ENCODE peak calls at places on chromosomes 7 and 10, in six cellular contexts. One of them, this sample, is unnamed.

GRCh38 chr10:44463511-44464121 is 78.7 kb upstream of the CXCL12 start:
- DNase-seq in coronary artery: no peak
- DNase-seq in ureter: no peak
- DNase-seq in stimulated activated CD4-positive, alpha-beta T cell treated with anti-CD3 and anti-CD28 coated beads, Interleukin-1b, Interleukin-23, amount 100 ng/mL, for 48 hours: no peak
- DNase-seq in HFFc6: peak; percentile 65
- DNase-seq in glutamatergic neuron: no peak
- DNase-seq in this sample: no peak

GRCh38 chr7:25424113-25424512 is 195.8 kb upstream of the NPVF start:
- DNase-seq in coronary artery: no peak
- DNase-seq in ureter: no peak
- DNase-seq in stimulated activated CD4-positive, alpha-beta T cell treated with anti-CD3 and anti-CD28 coated beads, Interleukin-1b, Interleukin-23, amount 100 ng/mL, for 48 hours: no peak
- DNase-seq in HFFc6: no peak
- DNase-seq in glutamatergic neuron: no peak
- DNase-seq in this sample: no peak

GRCh38 chr10:116747325-116747724 is 5.0 kb upstream of the HSPA12A start:
- DNase-seq in coronary artery: no peak
- DNase-seq in ureter: no peak
- DNase-seq in stimulated activated CD4-positive, alpha-beta T cell treated with anti-CD3 and anti-CD28 coated beads, Interleukin-1b, Interleukin-23, amount 100 ng/mL, for 48 hours: no peak
- DNase-seq in HFFc6: no peak
- DNase-seq in glutamatergic neuron: no peak
- DNase-seq in this sample: no peak

GRCh38 chr10:121530481-121531075 is 67.7 kb downstream of the FGFR2 start:
- DNase-seq in coronary artery: no peak
- DNase-seq in ureter: no peak
- DNase-seq in stimulated activated CD4-positive, alpha-beta T cell treated with anti-CD3 and anti-CD28 coated beads, Interleukin-1b, Interleukin-23, amount 100 ng/mL, for 48 hours: no peak
- DNase-seq in HFFc6: no peak
- DNase-seq in glutamatergic neuron: no peak
- DNase-seq in this sample: no peak

GRCh38 chr10:90007226-90007625 is 305.8 kb downstream of the KIF20B start:
- DNase-seq in coronary artery: no peak
- DNase-seq in ureter: no peak
- DNase-seq in stimulated activated CD4-positive, alpha-beta T cell treated with anti-CD3 and anti-CD28 coated beads, Interleukin-1b, Interleukin-23, amount 100 ng/mL, for 48 hours: no peak
- DNase-seq in HFFc6: no peak
- DNase-seq in glutamatergic neuron: no peak
- DNase-seq in this sample: no peak

GRCh38 chr10:96496281-96496925 is 17.3 kb downstream of the TLL2 start:
- DNase-seq in coronary artery: no peak
- DNase-seq in ureter: no peak
- DNase-seq in stimulated activated CD4-positive, alpha-beta T cell treated with anti-CD3 and anti-CD28 coated beads, Interleukin-1b, Interleukin-23, amount 100 ng/mL, for 48 hours: no peak
- DNase-seq in HFFc6: peak; percentile 25
- DNase-seq in glutamatergic neuron: no peak
- DNase-seq in this sample: no peak

GRCh38 chr10:127337801-127338200 is 141.4 kb upstream of the INSYN2A start:
- DNase-seq in coronary artery: no peak
- DNase-seq in ureter: no peak
- DNase-seq in stimulated activated CD4-positive, alpha-beta T cell treated with anti-CD3 and anti-CD28 coated beads, Interleukin-1b, Interleukin-23, amount 100 ng/mL, for 48 hours: no peak
- DNase-seq in HFFc6: no peak
- DNase-seq in glutamatergic neuron: peak; percentile 67
- DNase-seq in this sample: no peak

GRCh38 chr7:28853834-28854749 is 104.0 kb downstream of the TRIL start:
- DNase-seq in coronary artery: peak; percentile 87
- DNase-seq in ureter: peak; percentile 79
- DNase-seq in stimulated activated CD4-positive, alpha-beta T cell treated with anti-CD3 and anti-CD28 coated beads, Interleukin-1b, Interleukin-23, amount 100 ng/mL, for 48 hours: peak; percentile 64
- DNase-seq in HFFc6: peak; percentile 29
- DNase-seq in glutamatergic neuron: peak; percentile 88
- DNase-seq in this sample: peak; percentile 92

GRCh38 chr7:26127411-26127810 is 24.6 kb upstream of the NFE2L3 start:
- DNase-seq in coronary artery: no peak
- DNase-seq in ureter: no peak
- DNase-seq in stimulated activated CD4-positive, alpha-beta T cell treated with anti-CD3 and anti-CD28 coated beads, Interleukin-1b, Interleukin-23, amount 100 ng/mL, for 48 hours: no peak
- DNase-seq in HFFc6: no peak
- DNase-seq in glutamatergic neuron: no peak
- DNase-seq in this sample: no peak

GRCh38 chr10:21184216-21184615 is 287.1 kb upstream of the NEBL start:
- DNase-seq in coronary artery: no peak
- DNase-seq in ureter: no peak
- DNase-seq in stimulated activated CD4-positive, alpha-beta T cell treated with anti-CD3 and anti-CD28 coated beads, Interleukin-1b, Interleukin-23, amount 100 ng/mL, for 48 hours: no peak
- DNase-seq in HFFc6: no peak
- DNase-seq in glutamatergic neuron: no peak
- DNase-seq in this sample: no peak

GRCh38 chr10:103592186-103593021 is 98.9 kb downstream of the NEURL1 start:
- DNase-seq in coronary artery: no peak
- DNase-seq in ureter: no peak
- DNase-seq in stimulated activated CD4-positive, alpha-beta T cell treated with anti-CD3 and anti-CD28 coated beads, Interleukin-1b, Interleukin-23, amount 100 ng/mL, for 48 hours: peak; percentile 44
- DNase-seq in HFFc6: no peak
- DNase-seq in glutamatergic neuron: peak; percentile 79
- DNase-seq in this sample: peak; percentile 77

GRCh38 chr7:105617280-105618015 is 36.2 kb upstream of the EFCAB10 start:
- DNase-seq in coronary artery: no peak
- DNase-seq in ureter: no peak
- DNase-seq in stimulated activated CD4-positive, alpha-beta T cell treated with anti-CD3 and anti-CD28 coated beads, Interleukin-1b, Interleukin-23, amount 100 ng/mL, for 48 hours: no peak
- DNase-seq in HFFc6: no peak
- DNase-seq in glutamatergic neuron: no peak
- DNase-seq in this sample: peak; percentile 25

GRCh38 chr7:155951554-155952158 is 139.4 kb upstream of the SHH start:
- DNase-seq in coronary artery: no peak
- DNase-seq in ureter: peak; percentile 87
- DNase-seq in stimulated activated CD4-positive, alpha-beta T cell treated with anti-CD3 and anti-CD28 coated beads, Interleukin-1b, Interleukin-23, amount 100 ng/mL, for 48 hours: no peak
- DNase-seq in HFFc6: no peak
- DNase-seq in glutamatergic neuron: no peak
- DNase-seq in this sample: no peak

GRCh38 chr10:128078136-128078969 is 47.9 kb downstream of the MKI67 start:
- DNase-seq in coronary artery: peak; percentile 64
- DNase-seq in ureter: peak; percentile 22
- DNase-seq in stimulated activated CD4-positive, alpha-beta T cell treated with anti-CD3 and anti-CD28 coated beads, Interleukin-1b, Interleukin-23, amount 100 ng/mL, for 48 hours: no peak
- DNase-seq in HFFc6: peak; percentile 37
- DNase-seq in glutamatergic neuron: peak; percentile 81
- DNase-seq in this sample: peak; percentile 78

GRCh38 chr10:130901311-130902165 is 410.0 kb downstream of the TCERG1L start:
- DNase-seq in coronary artery: no peak
- DNase-seq in ureter: no peak
- DNase-seq in stimulated activated CD4-positive, alpha-beta T cell treated with anti-CD3 and anti-CD28 coated beads, Interleukin-1b, Interleukin-23, amount 100 ng/mL, for 48 hours: no peak
- DNase-seq in HFFc6: no peak
- DNase-seq in glutamatergic neuron: no peak
- DNase-seq in this sample: no peak

GRCh38 chr10:110872984-110873569 is 1.3 kb downstream of the PDCD4 start:
- DNase-seq in coronary artery: no peak
- DNase-seq in ureter: no peak
- DNase-seq in stimulated activated CD4-positive, alpha-beta T cell treated with anti-CD3 and anti-CD28 coated beads, Interleukin-1b, Interleukin-23, amount 100 ng/mL, for 48 hours: no peak
- DNase-seq in HFFc6: no peak
- DNase-seq in glutamatergic neuron: no peak
- DNase-seq in this sample: no peak

GRCh38 chr7:110522061-110522750 is 568.7 kb upstream of the LRRN3 start:
- DNase-seq in coronary artery: no peak
- DNase-seq in ureter: no peak
- DNase-seq in stimulated activated CD4-positive, alpha-beta T cell treated with anti-CD3 and anti-CD28 coated beads, Interleukin-1b, Interleukin-23, amount 100 ng/mL, for 48 hours: no peak
- DNase-seq in HFFc6: no peak
- DNase-seq in glutamatergic neuron: no peak
- DNase-seq in this sample: peak; percentile 43

GRCh38 chr7:127900116-127900515 is 131.1 kb downstream of the LRRC4 start:
- DNase-seq in coronary artery: no peak
- DNase-seq in ureter: no peak
- DNase-seq in stimulated activated CD4-positive, alpha-beta T cell treated with anti-CD3 and anti-CD28 coated beads, Interleukin-1b, Interleukin-23, amount 100 ng/mL, for 48 hours: no peak
- DNase-seq in HFFc6: no peak
- DNase-seq in glutamatergic neuron: no peak
- DNase-seq in this sample: no peak

This sample was measured in D341Med.